ENCODE peak calls at places on chromosomes 7 and 10, in ten cellular contexts. B is astrocyte of the cerebellum, Q is ascending aorta, Z is adrenal gland, Y is AG04450, H is Peyer's patch, F is foreskin keratinocyte, W is HL-60, K is mesothelial cell of epicardium, O is testis. S is an unnamed sample.

GRCh38 chr7:100887186-100887954 is 2.1 kb downstream of the UFSP1 start:
- DNase-seq in B (no peak), Q (no peak), Z (no peak), Y (no peak), H (no peak), F (no peak), W (peak), K (no peak), O (no peak), S (no peak)

GRCh38 chr7:132574281-132574680 is 2.0 kb downstream of the PLXNA4 start:
- DNase-seq in B (no peak), Q (no peak), Z (no peak), Y (no peak), H (no peak), F (no peak), W (no peak), K (no peak), O (no peak), S (no peak)

GRCh38 chr10:102131286-102132170 is 1.3 kb upstream of the PPRC1 start:
- DNase-seq in B (no peak), Q (no peak), Z (no peak), Y (no peak), H (no peak), F (peak), W (no peak), K (no peak), O (no peak), S (no peak)

GRCh38 chr10:112160834-112161233 is 22.7 kb downstream of the GPAM start:
- DNase-seq in B (no peak), Q (no peak), Z (no peak), Y (no peak), H (no peak), F (no peak), W (no peak), K (no peak), O (no peak), S (no peak)

GRCh38 chr10:103493362-103493871 is at the start of gene NEURL1:
- DNase-seq in B (no peak), Q (no peak), Z (no peak), Y (no peak), H (no peak), F (no peak), W (no peak), K (no peak), O (peak), S (no peak)

GRCh38 chr10:92712016-92712889 is 22.5 kb downstream of the HHEX start:
- DNase-seq in B (peak), Q (no peak), Z (no peak), Y (no peak), H (no peak), F (peak), W (no peak), K (no peak), O (no peak), S (no peak)

GRCh38 chr10:128267581-128267980 is 141.4 kb upstream of the MKI67 start:
- DNase-seq in B (no peak), Q (no peak), Z (no peak), Y (no peak), H (no peak), F (no peak), W (no peak), K (no peak), O (no peak), S (no peak)

GRCh38 chr7:88818552-88818951 is 23.0 kb upstream of the TEX47 start:
- DNase-seq in B (no peak), Q (no peak), Z (no peak), Y (no peak), H (no peak), F (no peak), W (no peak), K (no peak), O (no peak), S (no peak)

GRCh38 chr7:36266683-36267082 is 113.6 kb downstream of the EEPD1 start:
- DNase-seq in B (no peak), Q (no peak), Z (no peak), Y (no peak), H (no peak), F (no peak), W (no peak), K (no peak), O (no peak), S (no peak)

GRCh38 chr7:147413243-147413642 is 1177.3 kb upstream of the C7orf33 start:
- DNase-seq in B (no peak), Q (no peak), Z (no peak), Y (no peak), H (no peak), F (peak), W (no peak), K (no peak), O (no peak), S (no peak)

GRCh38 chr7:55325371-55325792 is 39.8 kb upstream of the LANCL2 start:
- DNase-seq in B (peak), Q (no peak), Z (peak), Y (peak), H (no peak), F (peak), W (no peak), K (no peak), O (peak), S (no peak)

GRCh38 chr10:97479939-97480338 is 18.3 kb downstream of the MMS19 start:
- DNase-seq in B (no peak), Q (no peak), Z (no peak), Y (no peak), H (no peak), F (peak), W (no peak), K (no peak), O (no peak), S (no peak)

GRCh38 chr10:11515596-11516418 is 95.6 kb downstream of the USP6NL start:
- DNase-seq in B (peak), Q (no peak), Z (peak), Y (peak), H (no peak), F (peak), W (peak), K (no peak), O (peak), S (no peak)

GRCh38 chr10:95693331-95693667 is 428 bp downstream of the TCTN3 start:
- DNase-seq in B (no peak), Q (no peak), Z (no peak), Y (no peak), H (peak), F (peak), W (peak), K (no peak), O (no peak), S (no peak)

GRCh38 chr10:118106426-118106825 is 59.7 kb upstream of the RAB11FIP2 start:
- DNase-seq in B (no peak), Q (no peak), Z (no peak), Y (no peak), H (no peak), F (no peak), W (peak), K (no peak), O (peak), S (no peak)
- TF ChIP-seq CTCF in B (peak), Q (no peak), Z (no peak), Y (peak), H (peak), F (peak), W (no peak), K (peak), O (peak), S (no peak)

GRCh38 chr10:12637649-12638048 is 288.3 kb downstream of the CAMK1D start:
- DNase-seq in B (no peak), Q (no peak), Z (no peak), Y (no peak), H (no peak), F (no peak), W (no peak), K (no peak), O (no peak), S (no peak)
- TF ChIP-seq CTCF in B (no peak), Q (no peak), Z (no peak), Y (no peak), H (no peak), F (no peak), W (no peak), K (no peak), O (no peak), S (no peak)

GRCh38 chr7:140397784-140398750 is at the start of gene SLC37A3:
- DNase-seq in B (peak), Q (peak), Z (peak), Y (peak), H (peak), F (peak), W (peak), K (peak), O (peak), S (peak)
- TF ChIP-seq CTCF in B (no peak), Q (peak), Z (no peak), Y (peak), H (no peak), F (no peak), W (no peak), K (no peak), O (peak), S (no peak)

DNA sequence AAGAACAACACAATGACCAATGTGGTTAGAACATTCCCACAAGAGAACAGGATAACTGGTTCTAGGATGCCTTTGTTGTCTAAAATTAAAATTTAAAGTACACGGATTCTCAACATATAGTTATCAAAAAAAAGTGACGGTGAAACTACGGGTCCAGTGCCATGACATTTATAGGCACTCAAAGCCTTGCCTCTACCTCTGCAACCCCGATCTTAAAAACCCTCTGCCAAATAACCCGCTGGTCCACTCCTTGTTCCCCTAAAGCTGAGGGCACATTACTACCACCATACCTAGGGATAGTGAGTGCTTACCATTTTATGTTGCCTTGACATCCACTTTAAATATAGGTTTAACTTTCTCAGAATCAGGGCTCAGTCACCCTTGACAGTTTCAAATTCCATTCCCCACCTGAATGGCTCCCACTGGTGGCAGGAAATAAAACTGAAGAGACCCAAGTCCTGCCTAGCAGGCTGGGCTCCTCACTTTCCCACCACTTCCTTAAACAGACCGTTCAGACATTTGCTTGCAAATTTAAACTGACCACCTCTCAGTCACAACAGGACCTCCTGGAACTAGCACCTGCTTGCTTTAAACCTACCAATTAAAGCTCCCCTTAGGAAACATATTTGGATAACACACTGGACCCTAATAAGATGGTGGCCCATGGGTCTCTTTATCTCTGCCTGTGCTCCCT is 169.9 kb upstream of the ASAH2 start:
- DNase-seq in B (no peak), Q (no peak), Z (no peak), Y (no peak), H (no peak), F (peak), W (peak), K (no peak), O (peak), S (no peak)
- TF ChIP-seq CTCF in B (peak), Q (peak), Z (peak), Y (peak), H (peak), F (peak), W (peak), K (peak), O (peak), S (no peak)

GRCh38 chr10:122847782-122848604 is 2.3 kb upstream of the CUZD1 start:
- DNase-seq in B (no peak), Q (no peak), Z (no peak), Y (no peak), H (no peak), F (no peak), W (peak), K (no peak), O (no peak), S (no peak)

GRCh38 chr10:122839505-122839904 is 6.2 kb downstream of the CUZD1 start:
- DNase-seq in B (no peak), Q (no peak), Z (no peak), Y (no peak), H (no peak), F (no peak), W (no peak), K (no peak), O (no peak), S (no peak)

GRCh38 chr10:122845783-122846332 is at the start of gene CUZD1:
- DNase-seq in B (no peak), Q (no peak), Z (no peak), Y (no peak), H (no peak), F (no peak), W (no peak), K (no peak), O (no peak), S (no peak)

GRCh38 chr10:122841569-122841968 is 4.1 kb downstream of the CUZD1 start:
- DNase-seq in B (no peak), Q (no peak), Z (no peak), Y (no peak), H (no peak), F (no peak), W (no peak), K (no peak), O (no peak), S (no peak)

DNA sequence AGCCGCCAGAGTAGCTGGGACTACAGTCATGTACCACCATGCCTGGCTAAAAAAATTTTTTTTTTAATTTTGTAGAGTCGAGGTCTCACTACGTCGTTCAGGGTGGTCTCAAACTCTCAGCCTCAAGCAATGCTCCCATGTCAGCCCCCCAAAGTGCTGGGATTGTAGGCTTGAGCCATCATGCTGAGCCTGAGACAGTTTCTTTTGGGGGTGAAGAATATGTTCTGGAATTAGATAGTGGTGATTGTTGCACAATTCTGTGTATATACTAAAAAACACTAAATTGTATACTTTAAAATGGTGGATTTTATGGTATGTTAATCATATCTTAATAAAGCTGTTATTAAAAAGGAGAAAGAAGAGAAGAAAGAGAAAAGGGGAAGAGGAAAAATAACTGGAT is 1.5 kb downstream of the CUZD1 start:
- DNase-seq in B (no peak), Q (no peak), Z (no peak), Y (no peak), H (no peak), F (no peak), W (no peak), K (no peak), O (no peak), S (no peak)
- TF ChIP-seq CTCF in B (no peak), Q (no peak), Z (no peak), Y (no peak), H (no peak), F (no peak), W (no peak), K (no peak), O (no peak), S (no peak)

GRCh38 chr10:69663548-69663947 is 33.5 kb downstream of the FAM241B start:
- DNase-seq in B (no peak), Q (no peak), Z (no peak), Y (no peak), H (no peak), F (no peak), W (no peak), K (no peak), O (no peak), S (no peak)
- TF ChIP-seq CTCF in B (no peak), Q (no peak), Z (no peak), Y (no peak), H (no peak), F (no peak), W (no peak), K (no peak), O (no peak), S (no peak)